ENCODE peak calls at places on chromosomes 5 and 9, in five cellular contexts. F, G, N, V and X are unnamed samples. For H3K4me1, the result is how much of the 10 kb centered on the place peaks cover.

GRCh38 chr5:54243483-54244080 is 66.8 kb downstream of the ARL15 start:
- DNase-seq in F (no peak), G (no peak), N (no peak), V (peak), X (no peak)

GRCh38 chr9:92439921-92440750 is 15.9 kb upstream of the OMD start:
- DNase-seq in F (no peak), G (no peak), N (no peak), V (peak), X (no peak)

GRCh38 chr5:88952344-88952743 is 69.4 kb upstream of the MEF2C start:
- DNase-seq in F (no peak), G (no peak), N (no peak), V (peak), X (no peak)

GRCh38 chr9:108290839-108291585 is 564.8 kb downstream of the ACTL7B start:
- DNase-seq in F (no peak), G (no peak), N (no peak), V (no peak), X (no peak)

GRCh38 chr9:91427873-91428272 is 4.2 kb upstream of the NFIL3 start:
- DNase-seq in F (no peak), G (no peak), N (no peak), V (peak), X (no peak)

GRCh38 chr9:115341401-115341800 is 223.4 kb upstream of the TNC start:
- DNase-seq in F (no peak), G (no peak), N (no peak), V (no peak), X (no peak)

GRCh38 chr9:80175286-80175906 is 603.6 kb downstream of the TLE4 start:
- DNase-seq in F (no peak), G (no peak), N (no peak), V (peak), X (no peak)

GRCh38 chr5:146877178-146877681 is 1.3 kb downstream of the PPP2R2B start:
- DNase-seq in F (no peak), G (no peak), N (no peak), V (no peak), X (no peak)

GRCh38 chr9:79471577-79472543 is 99.9 kb upstream of the TLE4 start:
- DNase-seq in F (peak), G (no peak), N (peak), V (peak), X (peak)

GRCh38 chr5:34496258-34496657 is 159.9 kb upstream of the RAI14 start:
- DNase-seq in F (no peak), G (no peak), N (no peak), V (no peak), X (no peak)

GRCh38 chr9:136545065-136545965 is 533 bp downstream of the NOTCH1 start:
- DNase-seq in F (no peak), G (no peak), N (no peak), V (no peak), X (no peak)

GRCh38 chr9:93899609-93900435 is 55.3 kb downstream of the BARX1 start:
- DNase-seq in F (no peak), G (peak), N (no peak), V (no peak), X (peak)

GRCh38 chr5:52878671-52879070 is 91.0 kb downstream of the ITGA1 start:
- DNase-seq in F (no peak), G (no peak), N (no peak), V (peak), X (no peak)

GRCh38 chr5:119386945-119387344 is 31.1 kb downstream of the TNFAIP8 start:
- DNase-seq in F (no peak), G (no peak), N (no peak), V (peak), X (no peak)

GRCh38 chr5:137376127-137376526 is 123.0 kb downstream of the SPOCK1 start:
- DNase-seq in F (peak), G (no peak), N (no peak), V (no peak), X (no peak)

GRCh38 chr5:134370306-134370870 is 981 bp upstream of the UBE2B start:
- DNase-seq in F (no peak), G (no peak), N (no peak), V (no peak), X (no peak)

GRCh38 chr5:58318468-58318867 is 141.4 kb downstream of the PLK2 start:
- DNase-seq in F (no peak), G (no peak), N (no peak), V (peak), X (no peak)

GRCh38 chr9:9174358-9174757 is 1374.8 kb upstream of the DMAC1 start:
- DNase-seq in F (no peak), G (no peak), N (no peak), V (no peak), X (no peak)

GRCh38 chr9:93082841-93083411 is 13.1 kb upstream of the CARD19 start:
- DNase-seq in F (no peak), G (peak), N (no peak), V (no peak), X (no peak)

GRCh38 chr5:134088994-134089560 is 25.4 kb upstream of the TCF7 start:
- DNase-seq in F (no peak), G (no peak), N (no peak), V (no peak), X (no peak)

GRCh38 chr9:96453625-96454024 is 3.7 kb downstream of the HABP4 start:
- DNase-seq in F (no peak), G (no peak), N (no peak), V (peak), X (no peak)

GRCh38 chr5:39547548-39548154 is 122.9 kb upstream of the DAB2 start:
- DNase-seq in F (peak), G (no peak), N (peak), V (peak), X (no peak)

GRCh38 chr9:69035438-69036316 is at the start of gene FXN:
- DNase-seq in F (peak), G (peak), N (peak), V (peak), X (peak)

GRCh38 chr5:178296066-178296465 is 63.5 kb upstream of the PHYKPL start:
- DNase-seq in F (no peak), G (no peak), N (no peak), V (no peak), X (peak)

GRCh38 chr9:136587944-136588662 is 42.3 kb upstream of the NOTCH1 start:
- DNase-seq in F (no peak), G (no peak), N (no peak), V (peak), X (peak)

DNA sequence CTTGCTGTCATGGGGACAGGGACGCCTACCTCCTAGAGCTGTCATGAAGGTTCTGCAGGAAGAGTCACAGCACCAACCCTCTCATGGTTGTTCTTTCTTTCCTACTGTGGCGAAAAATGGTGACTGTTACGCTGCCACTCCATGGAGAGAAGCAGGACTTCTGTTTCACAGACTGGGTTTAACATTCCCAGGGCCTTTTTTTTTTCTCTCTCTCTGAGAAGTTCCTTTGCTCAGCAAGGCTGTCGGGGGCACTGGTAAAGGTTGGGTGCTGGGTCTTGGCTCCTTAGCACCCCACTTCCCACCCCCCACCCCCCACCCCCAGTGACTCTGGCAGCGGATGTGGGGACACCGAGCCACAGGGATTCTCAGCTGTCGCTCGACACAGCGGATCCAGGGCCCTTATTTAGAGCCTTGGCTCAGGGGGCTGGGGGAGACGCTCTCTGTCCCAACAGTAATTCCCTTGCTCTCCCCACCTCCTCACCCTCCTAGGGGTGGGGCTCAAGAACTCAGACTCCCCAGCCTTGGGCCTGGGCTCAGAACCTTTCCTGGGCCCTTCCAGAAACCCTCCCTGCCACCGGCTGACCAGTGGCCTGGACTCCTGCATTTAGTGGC is 34.4 kb downstream of the DUSP1 start:
- DNase-seq in F (no peak), G (no peak), N (no peak), V (no peak), X (no peak)
- TF ChIP-seq CTCF in F (no peak), G (no peak), N (no peak), V (no peak), X (no peak)

GRCh38 chr5:74375271-74375670 is 265.3 kb downstream of the ENC1 start:
- DNase-seq in F (no peak), G (no peak), N (no peak), V (no peak), X (no peak)
- H3K27ac ChIP-seq in F (no peak), G (no peak), N (no peak), V (no peak), X (no peak)

GRCh38 chr9:134663753-134664415 is 22.3 kb downstream of the COL5A1 start:
- DNase-seq in F (no peak), G (no peak), N (no peak), V (no peak), X (no peak)

GRCh38 chr9:134666208-134666607 is 24.6 kb downstream of the COL5A1 start:
- DNase-seq in F (no peak), G (no peak), N (no peak), V (no peak), X (no peak)

GRCh38 chr9:134664446-134664845 is 22.8 kb downstream of the COL5A1 start:
- DNase-seq in F (no peak), G (no peak), N (no peak), V (no peak), X (no peak)

GRCh38 chr9:134669556-134669955 is 28.0 kb downstream of the COL5A1 start:
- DNase-seq in F (no peak), G (no peak), N (no peak), V (peak), X (peak)

GRCh38 chr9:134666801-134667200 is 25.2 kb downstream of the COL5A1 start:
- DNase-seq in F (no peak), G (no peak), N (no peak), V (no peak), X (no peak)
- H3K4me1 ChIP-seq in F (under half), G (under half), N (under half), V (under half), X (under half)

GRCh38 chr9:133353548-133353947 is 2.7 kb downstream of the SURF1 start:
- DNase-seq in F (no peak), G (no peak), N (no peak), V (no peak), X (no peak)

GRCh38 chr9:133354766-133355165 is 1.5 kb downstream of the SURF1 start:
- DNase-seq in F (no peak), G (no peak), N (no peak), V (no peak), X (no peak)

GRCh38 chr9:133357656-133358055 is 1.3 kb downstream of the SURF2 start:
- DNase-seq in F (no peak), G (no peak), N (no peak), V (no peak), X (no peak)

GRCh38 chr9:133356391-133357091 is at the start of the genes SURF1 and SURF2:
- DNase-seq in F (peak), G (peak), N (peak), V (peak), X (peak)

DNA sequence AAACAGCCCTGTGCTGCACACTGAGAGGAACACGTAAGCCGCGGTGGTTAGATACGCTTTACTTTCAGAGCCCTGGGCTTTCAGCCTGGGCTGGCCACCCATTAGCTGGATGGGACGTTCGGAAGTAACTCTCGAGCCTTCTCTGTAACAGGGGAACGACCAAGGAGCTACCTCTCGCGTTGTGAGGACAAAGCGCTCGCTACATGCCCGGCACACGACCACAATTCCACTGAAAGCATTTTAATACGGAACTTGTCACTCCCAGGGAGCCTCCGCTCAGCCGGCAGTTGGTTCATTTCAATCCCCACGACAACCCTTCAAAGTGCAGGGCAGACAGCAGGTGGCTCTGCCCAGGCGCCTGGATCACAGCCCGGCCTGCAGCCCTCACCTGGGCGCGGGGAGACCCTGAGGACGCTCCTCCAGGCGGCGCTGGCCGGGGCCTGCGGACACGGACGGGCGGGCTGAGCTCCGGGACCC is 368 bp downstream of the SURF1 start:
- DNase-seq in F (no peak), G (no peak), N (no peak), V (no peak), X (no peak)
- TF ChIP-seq CTCF in F (no peak), G (no peak), N (no peak), V (no peak), X (no peak)

DNA sequence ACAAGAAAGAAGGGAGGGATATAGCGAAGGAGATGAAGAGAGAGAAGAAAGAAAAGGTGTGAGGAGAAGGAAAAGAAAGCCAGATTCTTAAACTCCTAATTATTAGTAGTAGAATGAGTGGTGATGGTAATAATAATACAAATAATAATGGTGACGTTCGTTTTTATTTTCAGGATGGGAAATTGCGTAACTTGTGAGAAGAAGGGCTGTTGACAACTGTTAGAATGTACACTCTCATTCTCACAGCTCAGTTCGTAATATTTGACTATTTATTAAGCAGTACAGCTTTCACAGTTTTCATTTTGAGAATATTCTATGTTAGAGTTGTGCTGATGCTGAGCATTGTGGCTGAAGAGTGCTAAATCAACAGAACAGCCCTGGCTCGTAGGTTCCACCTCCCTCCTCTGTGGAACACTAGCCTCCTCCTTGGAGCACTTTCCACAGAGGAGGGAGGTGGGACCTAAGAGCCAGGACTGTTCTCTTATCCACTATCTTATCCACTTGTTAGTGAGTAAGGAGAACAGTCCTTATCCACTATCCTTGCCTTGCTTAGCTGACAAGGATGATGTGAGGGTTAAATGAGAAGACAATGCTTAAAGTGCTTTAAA is 258.3 kb upstream of the VLDLR start:
- DNase-seq in F (no peak), G (no peak), N (no peak), V (peak), X (no peak)
- H3K27ac ChIP-seq in F (no peak), G (no peak), N (no peak), V (no peak), X (no peak)

GRCh38 chr5:189486-189885 is 1.8 kb upstream of the LRRC14B start:
- DNase-seq in F (no peak), G (no peak), N (no peak), V (no peak), X (peak)
- H3K4me1 ChIP-seq in F (under half), G (under half), N (under half), V (under half), X (under half)

GRCh38 chr9:112575107-112575506 is 88.5 kb downstream of the KIAA1958 start:
- DNase-seq in F (no peak), G (no peak), N (no peak), V (no peak), X (no peak)

GRCh38 chr9:112569186-112569585 is 82.6 kb downstream of the KIAA1958 start:
- DNase-seq in F (no peak), G (no peak), N (no peak), V (peak), X (no peak)

GRCh38 chr9:112572416-112572815 is 85.8 kb downstream of the KIAA1958 start:
- DNase-seq in F (no peak), G (no peak), N (no peak), V (no peak), X (no peak)

GRCh38 chr9:112571624-112572341 is 85.2 kb downstream of the KIAA1958 start:
- DNase-seq in F (no peak), G (no peak), N (no peak), V (no peak), X (no peak)

GRCh38 chr9:112570731-112571167 is 84.1 kb downstream of the KIAA1958 start:
- DNase-seq in F (no peak), G (no peak), N (peak), V (no peak), X (no peak)
- TF ChIP-seq CTCF in F (no peak), G (no peak), N (no peak), V (no peak), X (no peak)

DNA sequence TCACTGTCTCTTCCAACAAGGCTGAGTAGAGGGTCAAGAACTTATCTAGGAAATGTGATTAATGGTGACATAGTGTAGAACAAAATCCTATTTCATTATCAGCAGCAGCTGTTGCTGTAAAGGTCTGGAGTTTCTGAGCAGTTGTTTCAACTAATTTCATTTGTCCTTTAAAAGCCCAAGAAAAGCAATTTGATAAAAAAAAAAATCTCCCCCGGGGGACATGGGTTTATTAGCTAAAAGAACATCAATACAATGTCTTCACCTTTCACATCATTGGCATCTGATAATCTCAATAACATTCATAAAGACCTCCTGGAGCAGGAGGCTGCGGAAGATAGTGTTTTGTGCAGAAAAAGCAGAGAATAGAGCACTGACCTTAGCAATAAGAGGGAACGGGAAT is 468.1 kb downstream of the KCTD16 start:
- DNase-seq in F (no peak), G (no peak), N (no peak), V (no peak), X (no peak)
- H3K27ac ChIP-seq in F (no peak), G (no peak), N (no peak), V (no peak), X (no peak)

GRCh38 chr9:12781334-12781733 is 6.5 kb downstream of the LURAP1L start:
- DNase-seq in F (no peak), G (no peak), N (no peak), V (no peak), X (no peak)
- H3K4me1 ChIP-seq in F (under half), G (under half), N (under half), V (under half), X (under half)

GRCh38 chr5:10935536-10935935 is 174.5 kb upstream of the DAP start:
- DNase-seq in F (no peak), G (no peak), N (no peak), V (no peak), X (no peak)
- TF ChIP-seq CTCF in F (no peak), G (no peak), N (no peak), V (no peak), X (no peak)